ENCODE peak calls at places on chromosomes 1 and 21, in eight cellular contexts. K, D, R, S, H, N, T and Y are unnamed samples.
A peak's percentile ranks its signal among the peaks of the same experiment; 100 is the strongest.

GRCh38 chr1:111142358-111142975 is 2.4 kb downstream of the CEPT1 start:
- DNase-seq in S (no peak), K (no peak), N (no peak), D (no peak), H (no peak), R (no peak), T (no peak), Y (no peak)

GRCh38 chr1:224333309-224333926 is 3.4 kb upstream of the NVL start:
- DNase-seq in T (peak; percentile 64), H (no peak), S (no peak), D (no peak), R (no peak), N (peak; percentile 26), K (no peak), Y (peak; percentile 18)

GRCh38 chr1:200037904-200038644 is 10.6 kb downstream of the NR5A2 start:
- DNase-seq in K (no peak), S (no peak), T (no peak), D (no peak), N (no peak), H (no peak), R (no peak), Y (no peak)

GRCh38 chr1:55214214-55214902 is 806 bp downstream of the USP24 start:
- DNase-seq in H (peak; percentile 60), T (no peak), D (no peak), K (no peak), S (no peak), N (peak; percentile 61), R (no peak), Y (no peak)

GRCh38 chr1:30101477-30102227 is 621.7 kb downstream of the MATN1 start:
- DNase-seq in D (no peak), R (no peak), S (no peak), K (no peak), H (no peak), T (no peak), N (peak; percentile 20), Y (no peak)

GRCh38 chr1:28853033-28853742 is 41.2 kb downstream of the OPRD1 start:
- DNase-seq in K (no peak), S (no peak), T (no peak), N (no peak), H (no peak), D (no peak), R (no peak), Y (no peak)

GRCh38 chr1:20587639-20588017 is 1.3 kb upstream of the CDA start:
- DNase-seq in H (no peak), T (peak; percentile 63), D (no peak), K (no peak), R (peak; percentile 23), S (peak; percentile 43), N (no peak), Y (no peak)

GRCh38 chr1:83033682-83034081 is 965.2 kb downstream of the TTLL7 start:
- DNase-seq in D (no peak), N (no peak), R (peak; percentile 4), K (no peak), H (no peak), S (peak; percentile 36), T (no peak), Y (no peak)

GRCh38 chr1:152047607-152047953 is 10.8 kb upstream of the S100A11 start:
- DNase-seq in K (no peak), T (peak; percentile 89), D (no peak), R (peak; percentile 87), H (no peak), N (peak; percentile 80), S (no peak), Y (no peak)

GRCh38 chr1:80427886-80428285 is 1372.8 kb upstream of the ADGRL2 start:
- DNase-seq in H (no peak), D (no peak), N (no peak), T (no peak), K (no peak), R (no peak), S (no peak), Y (no peak)

GRCh38 chr1:16048573-16049189 is 5.1 kb downstream of the CLCNKB start:
- DNase-seq in H (peak; percentile 72), K (no peak), N (peak; percentile 68), T (no peak), R (peak; percentile 19), D (no peak), S (no peak), Y (no peak)

GRCh38 chr1:204384636-204385354 is 25.1 kb upstream of the PLEKHA6 start:
- DNase-seq in K (no peak), R (peak; percentile 20), T (peak; percentile 50), H (no peak), D (no peak), S (no peak), N (no peak), Y (no peak)

GRCh38 chr1:205543351-205544305 is 39.2 kb downstream of the CDK18 start:
- DNase-seq in D (no peak), S (peak; percentile 76), R (peak; percentile 88), K (no peak), T (peak; percentile 82), N (peak; percentile 93), H (peak; percentile 86), Y (peak; percentile 46)

GRCh38 chr21:36640260-36641244 is 58.4 kb upstream of the SIM2 start:
- DNase-seq in K (no peak), T (peak; percentile 23), H (no peak), R (peak; percentile 22), D (no peak), N (no peak), S (no peak), Y (no peak)

GRCh38 chr21:36641886-36642285 is 57.0 kb upstream of the SIM2 start:
- DNase-seq in T (no peak), H (no peak), R (no peak), N (no peak), D (no peak), K (no peak), S (no peak), Y (no peak)

GRCh38 chr21:36639769-36640168 is 59.1 kb upstream of the SIM2 start:
- DNase-seq in H (no peak), N (no peak), D (no peak), S (no peak), K (no peak), T (no peak), R (no peak), Y (no peak)

GRCh38 chr21:36642777-36643176 is 56.1 kb upstream of the SIM2 start:
- DNase-seq in T (no peak), N (no peak), R (no peak), S (no peak), D (no peak), H (no peak), K (no peak), Y (no peak)

DNA sequence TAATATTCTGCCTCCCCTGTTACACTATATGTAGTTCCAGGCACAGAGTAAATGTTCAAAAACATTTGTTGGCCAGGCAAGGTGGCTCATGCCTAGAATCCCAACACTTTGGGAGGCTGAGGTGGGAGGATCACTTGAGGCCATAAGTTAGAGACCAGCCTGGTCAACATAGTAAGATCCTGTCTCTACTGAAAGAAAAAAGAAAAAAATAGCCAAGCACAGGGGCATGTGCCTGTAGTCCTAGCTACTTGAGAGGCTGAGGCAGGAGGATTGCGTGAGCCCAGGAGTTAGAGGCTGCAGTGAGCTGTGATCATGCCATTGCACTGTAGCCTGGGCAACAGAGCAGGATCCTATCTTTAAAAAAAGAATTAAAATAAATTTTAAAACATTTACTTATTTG is 57.6 kb upstream of the SIM2 start:
- DNase-seq in H (no peak), N (no peak), D (no peak), K (no peak), T (no peak), S (no peak), R (no peak), Y (no peak)
- H3K4me3 ChIP-seq in H (no peak overlapping the region), N (no peak overlapping the region), D (no peak overlapping the region), K (no peak overlapping the region), T (no peak overlapping the region), S (no peak overlapping the region), R (no peak overlapping the region), Y (no peak overlapping the region)

GRCh38 chr1:156140879-156141707 is 12.3 kb upstream of the SEMA4A start:
- DNase-seq in K (no peak), D (no peak), S (no peak), T (peak; percentile 48), R (no peak), H (no peak), N (no peak), Y (no peak)

GRCh38 chr1:156134716-156135435 is 18.5 kb upstream of the SEMA4A start:
- DNase-seq in K (no peak), D (no peak), S (no peak), T (no peak), H (no peak), R (no peak), N (no peak), Y (no peak)

GRCh38 chr1:156138366-156138969 is 14.9 kb upstream of the SEMA4A start:
- DNase-seq in H (no peak), D (no peak), S (no peak), N (no peak), K (no peak), T (no peak), R (no peak), Y (no peak)

GRCh38 chr1:156135930-156136871 is 17.2 kb upstream of the SEMA4A start:
- DNase-seq in S (no peak), H (no peak), K (no peak), D (no peak), R (no peak), N (no peak), T (no peak), Y (no peak)

DNA sequence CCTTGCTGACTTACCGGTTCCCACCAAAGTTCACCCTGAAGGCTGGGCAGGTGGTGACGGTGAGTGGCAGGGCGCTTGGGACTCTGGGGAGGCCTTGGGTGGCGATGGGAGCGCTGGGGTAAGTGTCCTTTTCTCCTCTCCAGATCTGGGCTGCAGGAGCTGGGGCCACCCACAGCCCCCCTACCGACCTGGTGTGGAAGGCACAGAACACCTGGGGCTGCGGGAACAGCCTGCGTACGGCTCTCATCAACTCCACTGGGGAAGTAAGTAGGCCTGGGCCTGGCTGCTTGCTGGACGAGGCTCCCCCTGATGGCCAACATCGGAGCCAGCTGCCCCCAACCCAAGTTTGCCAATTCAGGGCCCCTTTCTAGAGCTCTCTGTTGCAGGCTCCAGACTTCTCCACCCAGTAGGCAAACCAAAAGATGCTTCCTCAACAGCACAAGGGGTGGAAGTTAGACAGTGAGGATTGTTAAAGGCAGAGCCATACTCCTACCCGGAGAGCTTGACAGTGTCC is 16.4 kb upstream of the SEMA4A start:
- DNase-seq in K (no peak), H (no peak), D (no peak), S (no peak), T (no peak), R (no peak), N (no peak), Y (no peak)
- TF ChIP-seq CTCF in K (no peak), H (no peak), D (no peak), S (peak; percentile 51), T (no peak), R (no peak), N (no peak), Y (peak; percentile 27)

DNA sequence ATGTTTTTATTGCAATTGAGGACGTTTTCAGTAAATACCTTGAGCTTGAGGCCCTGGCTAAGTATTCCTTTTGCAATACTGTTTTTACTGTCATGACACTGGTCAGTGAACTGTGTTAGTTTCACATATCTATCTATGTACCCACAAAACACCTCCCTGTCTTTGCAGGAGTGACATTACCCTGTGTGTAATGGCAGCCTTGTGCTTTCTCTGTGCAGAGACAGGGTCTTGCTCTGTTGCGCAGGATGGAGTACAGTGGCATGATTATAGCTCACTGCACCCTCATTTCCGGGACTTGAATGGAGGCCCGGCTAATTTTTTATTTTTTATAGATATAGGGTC is 8.9 kb downstream of the YBX1 start:
- DNase-seq in D (no peak), R (no peak), N (no peak), S (no peak), K (no peak), H (no peak), T (no peak), Y (no peak)
- H3K27me3 ChIP-seq in D (no peaks in the 10 kb centered on the region), R (no peaks in the 10 kb centered on the region), N (no peaks in the 10 kb centered on the region), S (no peaks in the 10 kb centered on the region), K (no peaks in the 10 kb centered on the region), H (no peaks in the 10 kb centered on the region), T (no peaks in the 10 kb centered on the region), Y (no peaks in the 10 kb centered on the region)

GRCh38 chr1:155011437-155011907 is 8.9 kb downstream of the ZBTB7B start:
- DNase-seq in S (no peak), D (no peak), H (no peak), K (no peak), R (no peak), T (no peak), N (no peak), Y (no peak)
- H3K4me3 ChIP-seq in S (no peak overlapping the region), D (no peak overlapping the region), H (no peak overlapping the region), K (no peak overlapping the region), R (no peak overlapping the region), T (no peak overlapping the region), N (no peak overlapping the region), Y (no peak overlapping the region)